ENCODE peak calls at places on chromosomes 3 and 15, in seven cellular contexts. B is DND-41; M is psoas muscle; S is pancreas; A is naive thymus-derived CD4-positive, alpha-beta T cell; F is fibroblast of lung; X is aorta. C is an unnamed sample. For H3K9me3, the result is how much of the 10 kb centered on the place peaks cover.

GRCh38 chr3:30505866-30506517 is 100.4 kb upstream of the TGFBR2 start:
- DNase-seq in B (no peak), M (no peak), S (no peak), A (no peak), F (no peak), X (no peak), C (no peak)

GRCh38 chr15:64024172-64025050 is 21.9 kb downstream of the DAPK2 start:
- DNase-seq in B (no peak), M (no peak), S (no peak), A (no peak), F (no peak), X (no peak), C (no peak)

GRCh38 chr15:71003314-71003713 is 110.7 kb downstream of the LRRC49 start:
- DNase-seq in B (no peak), M (no peak), S (no peak), A (no peak), F (peak), X (no peak), C (no peak)

GRCh38 chr15:41417418-41417811 is 520 bp downstream of the RTF1 start:
- DNase-seq in B (no peak), M (peak), S (no peak), A (no peak), F (peak), X (peak), C (peak)

GRCh38 chr3:40846466-40846865 is 321.7 kb downstream of the ZNF621 start:
- DNase-seq in B (no peak), M (no peak), S (no peak), A (no peak), F (no peak), X (no peak), C (peak)

GRCh38 chr3:139764936-139765335 is 87.2 kb upstream of the NMNAT3 start:
- DNase-seq in B (no peak), M (no peak), S (no peak), A (no peak), F (peak), X (no peak), C (peak)

GRCh38 chr15:72859023-72859756 is 75.6 kb upstream of the ADPGK start:
- DNase-seq in B (no peak), M (no peak), S (no peak), A (no peak), F (no peak), X (no peak), C (no peak)

GRCh38 chr3:134419214-134419965 is 45.1 kb upstream of the AMOTL2 start:
- DNase-seq in B (no peak), M (no peak), S (peak), A (no peak), F (no peak), X (no peak), C (peak)

GRCh38 chr15:50135123-50135541 is 16.1 kb upstream of the ATP8B4 start:
- DNase-seq in B (no peak), M (no peak), S (no peak), A (no peak), F (peak), X (no peak), C (no peak)

GRCh38 chr15:98647026-98647773 is 1.1 kb upstream of the IGF1R start:
- DNase-seq in B (peak), M (peak), S (peak), A (peak), F (peak), X (peak), C (peak)

GRCh38 chr15:74127255-74127953 is 3.0 kb upstream of the ISLR2 start:
- DNase-seq in B (peak), M (peak), S (peak), A (peak), F (peak), X (peak), C (peak)
- H3K4me3 ChIP-seq in B (no peak), M (peak), S (peak), A (peak), F (peak), X (no peak), C (peak)

GRCh38 chr3:78101363-78101762 is 1061.5 kb downstream of the ROBO2 start:
- DNase-seq in B (no peak), M (no peak), S (no peak), A (no peak), F (peak), X (no peak), C (no peak)

GRCh38 chr3:78096488-78097255 is 1056.8 kb downstream of the ROBO2 start:
- DNase-seq in B (no peak), M (no peak), S (no peak), A (no peak), F (no peak), X (no peak), C (no peak)

GRCh38 chr3:78098367-78098766 is 1058.5 kb downstream of the ROBO2 start:
- DNase-seq in B (no peak), M (no peak), S (no peak), A (no peak), F (no peak), X (no peak), C (no peak)
- H3K27ac ChIP-seq in B (no peak), M (no peak), S (no peak), A (no peak), F (no peak), X (no peak), C (no peak)

GRCh38 chr15:25774871-25775270 is 88.3 kb downstream of the ATP10A start:
- DNase-seq in B (no peak), M (no peak), S (no peak), A (no peak), F (no peak), X (no peak), C (peak)
- H3K9me3 ChIP-seq in B (under half), M (under half), S (under half), A (under half), F (under half), X (under half), C (under half)

DNA sequence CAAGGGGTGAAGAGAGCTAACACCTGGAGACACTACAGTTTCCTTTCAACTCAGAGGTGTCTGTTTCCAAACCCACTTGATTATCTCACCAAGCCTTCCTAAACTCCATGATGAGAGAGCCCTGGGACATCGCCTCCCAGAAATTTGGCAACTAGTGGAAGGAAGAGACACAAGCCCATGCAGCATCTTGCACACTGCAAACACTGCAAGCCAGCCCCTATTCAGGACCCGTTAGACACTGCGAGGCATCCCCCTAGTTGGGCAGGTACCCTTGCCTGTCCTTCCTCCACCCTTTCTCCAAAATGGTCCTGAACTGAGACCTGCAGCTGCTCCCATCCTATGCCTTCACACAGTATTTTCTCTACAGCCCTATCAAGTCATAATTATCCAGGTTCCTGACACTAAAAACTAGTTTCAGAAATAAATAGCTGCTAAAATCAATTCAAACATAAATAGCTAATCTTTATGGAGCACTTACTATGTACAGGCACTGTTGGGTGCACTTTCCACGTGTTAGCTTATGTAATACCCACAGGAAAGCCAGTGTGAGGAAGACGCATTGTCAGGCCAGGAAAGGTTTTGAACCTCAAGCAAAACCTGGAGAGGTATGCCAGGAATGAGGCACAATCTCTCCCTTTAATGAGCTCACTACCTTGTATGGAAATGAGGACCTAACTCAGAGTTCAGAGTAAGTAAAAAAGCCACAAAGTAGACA is 2.8 kb downstream of the MAGI1 start:
- DNase-seq in B (no peak), M (no peak), S (no peak), A (no peak), F (no peak), X (no peak), C (no peak)
- H3K4me3 ChIP-seq in B (no peak), M (peak), S (peak), A (no peak), F (peak), X (peak), C (no peak)

GRCh38 chr15:60423540-60423939 is 25.8 kb upstream of the ANXA2 start:
- DNase-seq in B (no peak), M (no peak), S (no peak), A (no peak), F (peak), X (no peak), C (peak)
- H3K27ac ChIP-seq in B (no peak), M (no peak), S (no peak), A (no peak), F (peak), X (no peak), C (peak)

DNA sequence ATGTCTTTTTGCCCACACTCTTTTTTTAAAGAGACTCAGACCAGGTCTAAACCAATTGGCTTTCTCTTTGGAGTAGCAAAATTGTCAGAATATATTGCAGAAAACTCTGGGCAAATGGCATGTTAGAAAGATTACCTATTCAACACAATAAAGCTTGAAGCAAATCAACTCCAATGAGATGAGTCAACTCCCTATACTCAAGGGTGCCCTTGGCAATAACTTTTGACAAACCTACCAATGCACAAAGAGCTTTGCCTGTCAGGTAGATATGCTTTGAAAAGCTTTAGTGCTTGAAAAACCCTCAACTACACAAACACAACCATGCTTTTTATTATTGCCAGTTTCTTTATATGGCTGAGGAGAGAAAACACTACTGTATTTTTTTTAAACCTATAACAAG is 137.7 kb upstream of the GRM7 start:
- DNase-seq in B (no peak), M (no peak), S (no peak), A (no peak), F (no peak), X (no peak), C (no peak)
- H3K9me3 ChIP-seq in B (under half), M (under half), S (under half), A (under half), F (under half), X (under half), C (under half)

DNA sequence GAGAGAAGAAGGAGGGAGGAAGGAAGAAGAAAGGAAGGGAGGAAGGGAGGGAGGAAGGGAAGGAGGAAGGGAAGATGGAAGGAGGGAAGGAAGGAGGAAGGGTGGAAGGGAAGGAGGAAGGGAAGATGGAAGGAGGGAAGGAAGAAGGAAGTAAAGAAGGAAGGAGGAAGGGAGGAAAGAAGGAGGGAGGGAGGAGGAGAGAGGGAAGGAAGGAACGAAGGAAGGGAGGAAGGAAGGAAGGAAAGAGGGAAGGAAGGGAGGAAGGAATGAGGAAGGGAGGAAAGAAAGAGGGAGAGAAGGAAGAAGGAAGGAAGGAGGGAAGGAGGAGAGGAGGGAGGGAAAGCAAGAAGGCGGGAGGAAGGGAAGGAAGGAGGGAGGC is 31.9 kb upstream of the ALDH1L1 start:
- DNase-seq in B (no peak), M (no peak), S (no peak), A (no peak), F (no peak), X (no peak), C (no peak)
- H3K4me3 ChIP-seq in B (no peak), M (peak), S (no peak), A (no peak), F (no peak), X (no peak), C (no peak)

GRCh38 chr3:141266186-141266585 is 34.6 kb downstream of the PXYLP1 start:
- DNase-seq in B (peak), M (no peak), S (no peak), A (no peak), F (no peak), X (no peak), C (no peak)
- H3K27ac ChIP-seq in B (peak), M (no peak), S (no peak), A (peak), F (no peak), X (no peak), C (no peak)

GRCh38 chr3:129122697-129123055 is 1.1 kb upstream of the RAB43 start:
- DNase-seq in B (no peak), M (no peak), S (no peak), A (no peak), F (peak), X (no peak), C (no peak)
- H3K9me3 ChIP-seq in B (under half), M (under half), S (under half), A (under half), F (under half), X (under half), C (under half)

DNA sequence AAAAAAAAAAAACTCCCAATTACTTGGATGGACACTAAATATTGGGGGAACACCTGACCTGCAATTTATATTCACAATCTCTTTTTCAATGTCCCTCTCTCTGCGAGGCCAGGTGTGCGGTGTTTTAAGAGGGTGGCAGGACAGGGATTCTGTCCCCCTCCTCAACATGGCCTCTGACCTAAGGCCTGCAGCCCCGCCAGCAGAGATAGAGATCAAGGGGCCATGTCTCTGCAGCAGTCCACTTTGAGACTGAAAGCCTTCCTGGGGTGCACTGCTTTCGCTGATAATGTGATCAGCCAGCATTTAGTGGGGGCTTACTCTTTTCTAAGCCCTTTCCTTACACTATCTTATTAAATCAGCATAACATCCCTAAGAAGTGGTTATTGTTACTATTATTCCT is 419.9 kb downstream of the OCA2 start:
- DNase-seq in B (no peak), M (no peak), S (no peak), A (no peak), F (no peak), X (no peak), C (no peak)
- H3K4me3 ChIP-seq in B (no peak), M (no peak), S (no peak), A (no peak), F (no peak), X (no peak), C (no peak)

C was measured in SJCRH30.